ENCODE peak calls at places on chromosomes 12 and 14, in seven cellular contexts. D, L, F, A, U, Q and T are unnamed samples. For H3K27me3, the result is how much of the 10 kb centered on the place peaks cover.

GRCh38 chr14:61678966-61679365 is 16.3 kb upstream of the HIF1A start:
- DNase-seq in D (no peak), L (no peak), F (no peak), A (no peak), U (no peak), Q (no peak), T (no peak)

GRCh38 chr14:44162197-44162596 is 344.9 kb downstream of the FSCB start:
- DNase-seq in D (no peak), L (no peak), F (no peak), A (no peak), U (no peak), Q (no peak), T (no peak)

GRCh38 chr14:23024612-23025075 is 10.1 kb downstream of the PSMB5 start:
- DNase-seq in D (no peak), L (no peak), F (no peak), A (no peak), U (no peak), Q (no peak), T (no peak)

GRCh38 chr14:50085570-50086315 is 30.6 kb downstream of the VCPKMT start:
- DNase-seq in D (no peak), L (peak), F (peak), A (no peak), U (no peak), Q (peak), T (no peak)

GRCh38 chr12:47391566-47391965 is 311.8 kb upstream of the AMIGO2 start:
- DNase-seq in D (no peak), L (no peak), F (no peak), A (no peak), U (peak), Q (no peak), T (no peak)

GRCh38 chr12:109818900-109819500 is 14.2 kb downstream of the TRPV4 start:
- DNase-seq in D (no peak), L (no peak), F (no peak), A (no peak), U (no peak), Q (peak), T (no peak)

GRCh38 chr14:99910337-99911268 is 117.4 kb downstream of the EML1 start:
- DNase-seq in D (no peak), L (no peak), F (no peak), A (no peak), U (no peak), Q (peak), T (no peak)

GRCh38 chr12:52156757-52157565 is 34.9 kb downstream of the KRT80 start:
- DNase-seq in D (peak), L (no peak), F (peak), A (peak), U (peak), Q (peak), T (peak)

GRCh38 chr14:77965919-77966435 is 166.1 kb downstream of the ADCK1 start:
- DNase-seq in D (peak), L (peak), F (peak), A (no peak), U (peak), Q (peak), T (no peak)

GRCh38 chr12:14545144-14546124 is 22.2 kb downstream of the PLBD1 start:
- DNase-seq in D (no peak), L (no peak), F (no peak), A (no peak), U (no peak), Q (no peak), T (no peak)

GRCh38 chr12:67650528-67651379 is 2.2 kb downstream of the DYRK2 start:
- DNase-seq in D (no peak), L (no peak), F (no peak), A (no peak), U (no peak), Q (no peak), T (no peak)

GRCh38 chr12:132524405-132524804 is 34.5 kb downstream of the FBRSL1 start:
- DNase-seq in D (no peak), L (no peak), F (peak), A (no peak), U (peak), Q (peak), T (no peak)

GRCh38 chr12:14937689-14938088 is 648 bp downstream of the ERP27 start:
- DNase-seq in D (no peak), L (no peak), F (no peak), A (no peak), U (no peak), Q (no peak), T (no peak)

GRCh38 chr14:65287264-65288131 is 125.0 kb upstream of the FUT8 start:
- DNase-seq in D (no peak), L (no peak), F (no peak), A (no peak), U (no peak), Q (no peak), T (no peak)

GRCh38 chr12:116384629-116385485 is 107.4 kb upstream of the MED13L start:
- DNase-seq in D (no peak), L (no peak), F (no peak), A (no peak), U (no peak), Q (peak), T (no peak)

GRCh38 chr12:83841620-83842019 is 1071.0 kb downstream of the SLC6A15 start:
- DNase-seq in D (no peak), L (no peak), F (no peak), A (no peak), U (no peak), Q (no peak), T (no peak)

GRCh38 chr14:31205681-31206535 is 1.7 kb downstream of the HECTD1 start:
- DNase-seq in D (no peak), L (no peak), F (no peak), A (no peak), U (no peak), Q (peak), T (no peak)

GRCh38 chr12:50506753-50507473 is 2.1 kb downstream of the DIP2B start:
- DNase-seq in D (no peak), L (no peak), F (no peak), A (no peak), U (no peak), Q (no peak), T (no peak)

GRCh38 chr12:97575792-97576191 is 113.2 kb downstream of the RMST start:
- DNase-seq in D (no peak), L (no peak), F (no peak), A (no peak), U (no peak), Q (no peak), T (no peak)

GRCh38 chr12:62783881-62784280 is 151.1 kb downstream of the PPM1H start:
- DNase-seq in D (no peak), L (no peak), F (no peak), A (no peak), U (no peak), Q (no peak), T (no peak)

GRCh38 chr14:45649051-45649450 is 396.0 kb upstream of the MIS18BP1 start:
- DNase-seq in D (no peak), L (no peak), F (no peak), A (no peak), U (no peak), Q (no peak), T (no peak)

GRCh38 chr14:93788307-93788556 is at the start of gene PRIMA1:
- DNase-seq in D (no peak), L (no peak), F (no peak), A (no peak), U (no peak), Q (no peak), T (peak)

GRCh38 chr12:41521872-41522379 is 333.8 kb downstream of the PDZRN4 start:
- DNase-seq in D (no peak), L (peak), F (no peak), A (no peak), U (no peak), Q (peak), T (no peak)

GRCh38 chr12:14984036-14984435 is 11.2 kb downstream of the PDE6H start:
- DNase-seq in D (no peak), L (no peak), F (no peak), A (no peak), U (no peak), Q (no peak), T (no peak)

GRCh38 chr14:34981743-34982420 is 910 bp upstream of the SRP54 start:
- DNase-seq in D (no peak), L (no peak), F (peak), A (no peak), U (no peak), Q (peak), T (peak)

GRCh38 chr12:10140001-10140400 is 10.0 kb upstream of the CLEC7A start:
- DNase-seq in D (peak), L (peak), F (no peak), A (no peak), U (no peak), Q (peak), T (no peak)

GRCh38 chr12:120851939-120852338 is 52.2 kb downstream of the SPPL3 start:
- DNase-seq in D (no peak), L (no peak), F (no peak), A (no peak), U (no peak), Q (no peak), T (no peak)

GRCh38 chr12:79897617-79898016 is 37.3 kb downstream of the PPP1R12A start:
- DNase-seq in D (no peak), L (no peak), F (no peak), A (no peak), U (no peak), Q (peak), T (no peak)

GRCh38 chr12:132624910-132625630 is 6.5 kb downstream of the P2RX2 start:
- DNase-seq in D (no peak), L (no peak), F (no peak), A (no peak), U (no peak), Q (no peak), T (no peak)

GRCh38 chr12:6867407-6868210 is at the start of gene TPI1:
- DNase-seq in D (peak), L (peak), F (peak), A (peak), U (peak), Q (peak), T (peak)
- TF ChIP-seq POLR2A in D (peak), L (peak), F (peak), A (peak), U (peak), Q (peak), T (peak)

DNA sequence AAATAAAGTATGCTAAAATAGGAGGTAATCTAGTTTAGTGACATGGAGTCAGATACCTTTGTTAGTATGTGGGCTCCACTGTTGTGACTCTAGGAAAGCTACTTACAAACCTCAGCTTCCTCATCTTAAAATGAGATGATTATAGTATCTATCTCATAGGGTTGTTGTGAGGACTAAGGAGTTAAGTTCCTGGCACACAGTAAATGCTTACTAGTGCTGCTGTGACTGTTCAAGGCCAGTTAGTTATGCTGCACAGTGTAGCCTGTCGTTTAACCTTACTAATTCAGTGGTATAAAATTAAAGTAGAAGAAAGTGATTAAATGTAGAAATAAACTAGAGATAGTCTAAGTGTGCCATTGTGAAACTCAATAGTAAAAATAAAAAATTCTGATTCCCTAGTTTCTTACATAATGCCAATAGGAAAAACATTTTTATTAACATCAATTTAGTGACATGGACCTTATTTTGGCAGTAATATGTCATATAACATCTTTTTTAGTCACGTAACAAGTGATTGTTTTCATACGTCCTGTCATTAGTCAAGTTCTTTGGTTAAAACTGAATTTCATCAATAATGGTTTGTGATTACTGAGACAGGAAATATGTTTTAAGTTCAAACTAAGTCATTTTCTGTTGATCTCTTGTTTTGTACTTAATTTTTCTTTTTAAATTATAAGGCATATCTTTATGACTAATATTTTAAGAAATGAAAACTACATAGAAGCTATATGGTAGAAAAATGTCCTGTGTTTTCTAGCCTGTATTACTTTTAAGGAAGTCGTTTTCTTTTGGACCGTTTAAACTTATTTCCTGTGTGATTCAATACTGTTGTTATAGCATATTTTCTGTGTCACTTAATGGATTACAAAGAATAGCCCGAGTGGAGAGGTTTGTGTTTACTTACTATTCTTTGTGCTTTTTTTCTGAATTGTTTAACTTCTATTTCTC is 74.0 kb downstream of the PCNX1 start:
- DNase-seq in D (no peak), L (no peak), F (no peak), A (no peak), U (no peak), Q (peak), T (no peak)
- H3K4me3 ChIP-seq in D (no peak), L (no peak), F (no peak), A (no peak), U (no peak), Q (no peak), T (no peak)

GRCh38 chr14:60658116-60658515 is 8.8 kb upstream of the SIX1 start:
- DNase-seq in D (no peak), L (no peak), F (no peak), A (no peak), U (no peak), Q (no peak), T (no peak)
- H3K27me3 ChIP-seq in D (under half), L (under half), F (under half), A (half or more), U (under half), Q (under half), T (half or more)

GRCh38 chr14:24172871-24173281 is 996 bp downstream of the REC8 start:
- DNase-seq in D (no peak), L (no peak), F (no peak), A (no peak), U (no peak), Q (no peak), T (no peak)
- TF ChIP-seq POLR2A in D (no peak), L (peak), F (no peak), A (no peak), U (no peak), Q (no peak), T (no peak)

DNA sequence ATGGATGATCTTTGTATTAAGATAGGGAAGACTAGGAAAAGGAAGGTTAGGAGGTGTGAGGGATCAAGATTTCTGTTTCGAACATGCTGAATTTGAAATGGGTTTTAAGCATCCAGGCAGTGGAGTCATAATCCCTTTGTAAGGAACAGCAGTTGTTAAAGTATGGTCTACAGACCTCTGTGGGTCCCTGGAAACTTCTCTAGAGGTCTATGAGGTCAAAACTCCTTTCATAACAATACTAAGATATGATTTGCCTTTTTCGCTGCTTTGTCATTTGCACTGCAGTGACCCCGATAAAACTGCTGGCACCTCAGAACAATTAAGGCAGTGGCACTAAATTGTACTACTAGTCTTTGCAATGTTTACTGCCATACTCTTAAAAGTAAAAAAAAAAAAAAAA is 1.5 kb downstream of the RAD51AP1 start:
- DNase-seq in D (no peak), L (no peak), F (no peak), A (no peak), U (no peak), Q (no peak), T (no peak)
- H3K4me3 ChIP-seq in D (no peak), L (peak), F (no peak), A (no peak), U (no peak), Q (no peak), T (no peak)

GRCh38 chr14:103101964-103102688 is 7.6 kb downstream of the EXOC3L4 start:
- DNase-seq in D (no peak), L (no peak), F (no peak), A (no peak), U (no peak), Q (no peak), T (no peak)
- H3K27me3 ChIP-seq in D (under half), L (under half), F (under half), A (under half), U (under half), Q (half or more), T (under half)

DNA sequence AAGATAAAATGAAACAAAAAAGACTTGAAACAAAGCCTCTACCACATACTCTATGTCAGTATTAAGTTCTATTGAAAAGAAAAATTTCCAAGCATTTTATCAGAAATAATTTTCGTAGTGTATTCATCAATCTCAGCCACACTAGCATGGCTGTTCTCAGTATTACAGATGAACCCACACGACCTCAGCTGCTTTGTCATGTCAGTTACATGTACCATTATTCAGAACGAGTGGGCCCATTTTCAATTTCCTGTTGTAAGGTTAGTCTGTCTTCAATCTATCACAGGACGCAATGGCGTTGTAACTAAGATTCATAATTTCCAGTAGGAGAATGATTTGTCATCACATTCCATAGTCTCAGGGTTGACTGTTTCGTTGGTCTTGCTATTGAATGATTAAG is 65.2 kb downstream of the GLT1D1 start:
- DNase-seq in D (no peak), L (no peak), F (no peak), A (no peak), U (no peak), Q (no peak), T (no peak)
- TF ChIP-seq POLR2A in D (no peak), L (no peak), F (no peak), A (no peak), U (no peak), Q (no peak), T (no peak)